ENCODE peak calls at places on chromosomes 2 and 18, in seven cellular contexts. One of them, this sample, is unnamed.

GRCh38 chr18:22683196-22683676 is 249.9 kb upstream of the RBBP8 start:
- DNase-seq in psoas muscle: no peak
- DNase-seq in stimulated activated effector memory CD8-positive, alpha-beta T cell treated with anti-CD3 and anti-CD28 coated beads, Interleukin-12 subunit alpha, Interleukin-12 subunit beta, amount 100 ng/mL, for 72 hours: no peak
- DNase-seq in ELR: peak; percentile 30
- DNase-seq in AG20443: peak; percentile 52
- DNase-seq in CD4-positive, alpha-beta memory T cell: no peak
- DNase-seq in kidney: peak; percentile 86
- DNase-seq in this sample: no peak

GRCh38 chr2:158533009-158533408 is 76.3 kb downstream of the PKP4 start:
- DNase-seq in psoas muscle: no peak
- DNase-seq in stimulated activated effector memory CD8-positive, alpha-beta T cell treated with anti-CD3 and anti-CD28 coated beads, Interleukin-12 subunit alpha, Interleukin-12 subunit beta, amount 100 ng/mL, for 72 hours: no peak
- DNase-seq in ELR: no peak
- DNase-seq in AG20443: no peak
- DNase-seq in CD4-positive, alpha-beta memory T cell: no peak
- DNase-seq in kidney: no peak
- DNase-seq in this sample: no peak

GRCh38 chr2:175880-176800 is 87.7 kb downstream of the SH3YL1 start:
- DNase-seq in psoas muscle: no peak
- DNase-seq in stimulated activated effector memory CD8-positive, alpha-beta T cell treated with anti-CD3 and anti-CD28 coated beads, Interleukin-12 subunit alpha, Interleukin-12 subunit beta, amount 100 ng/mL, for 72 hours: no peak
- DNase-seq in ELR: peak; percentile 6
- DNase-seq in AG20443: peak; percentile 55
- DNase-seq in CD4-positive, alpha-beta memory T cell: peak; percentile 65
- DNase-seq in kidney: no peak
- DNase-seq in this sample: no peak

GRCh38 chr2:127106457-127106997 is 427 bp downstream of the BIN1 start:
- DNase-seq in psoas muscle: no peak
- DNase-seq in stimulated activated effector memory CD8-positive, alpha-beta T cell treated with anti-CD3 and anti-CD28 coated beads, Interleukin-12 subunit alpha, Interleukin-12 subunit beta, amount 100 ng/mL, for 72 hours: peak; percentile 65
- DNase-seq in ELR: peak; percentile 44
- DNase-seq in AG20443: peak; percentile 50
- DNase-seq in CD4-positive, alpha-beta memory T cell: peak; percentile 10
- DNase-seq in kidney: peak; percentile 86
- DNase-seq in this sample: no peak

GRCh38 chr2:32772623-32773221 is 144.9 kb downstream of the TTC27 start:
- DNase-seq in psoas muscle: no peak
- DNase-seq in stimulated activated effector memory CD8-positive, alpha-beta T cell treated with anti-CD3 and anti-CD28 coated beads, Interleukin-12 subunit alpha, Interleukin-12 subunit beta, amount 100 ng/mL, for 72 hours: no peak
- DNase-seq in ELR: peak; percentile 65
- DNase-seq in AG20443: peak; percentile 80
- DNase-seq in CD4-positive, alpha-beta memory T cell: no peak
- DNase-seq in kidney: no peak
- DNase-seq in this sample: no peak

GRCh38 chr2:212032536-212033219 is 505.9 kb downstream of the ERBB4 start:
- DNase-seq in psoas muscle: no peak
- DNase-seq in stimulated activated effector memory CD8-positive, alpha-beta T cell treated with anti-CD3 and anti-CD28 coated beads, Interleukin-12 subunit alpha, Interleukin-12 subunit beta, amount 100 ng/mL, for 72 hours: no peak
- DNase-seq in ELR: peak; percentile 67
- DNase-seq in AG20443: peak; percentile 9
- DNase-seq in CD4-positive, alpha-beta memory T cell: no peak
- DNase-seq in kidney: no peak
- DNase-seq in this sample: no peak

GRCh38 chr2:149170156-149170555 is 131.7 kb downstream of the LYPD6B start:
- DNase-seq in psoas muscle: no peak
- DNase-seq in stimulated activated effector memory CD8-positive, alpha-beta T cell treated with anti-CD3 and anti-CD28 coated beads, Interleukin-12 subunit alpha, Interleukin-12 subunit beta, amount 100 ng/mL, for 72 hours: no peak
- DNase-seq in ELR: no peak
- DNase-seq in AG20443: no peak
- DNase-seq in CD4-positive, alpha-beta memory T cell: no peak
- DNase-seq in kidney: no peak
- DNase-seq in this sample: no peak

GRCh38 chr2:233375490-233376314 is 21.4 kb downstream of the DGKD start:
- DNase-seq in psoas muscle: no peak
- DNase-seq in stimulated activated effector memory CD8-positive, alpha-beta T cell treated with anti-CD3 and anti-CD28 coated beads, Interleukin-12 subunit alpha, Interleukin-12 subunit beta, amount 100 ng/mL, for 72 hours: no peak
- DNase-seq in ELR: no peak
- DNase-seq in AG20443: no peak
- DNase-seq in CD4-positive, alpha-beta memory T cell: no peak
- DNase-seq in kidney: no peak
- DNase-seq in this sample: no peak

GRCh38 chr2:180970052-180970451 is 10.4 kb upstream of the UBE2E3 start:
- DNase-seq in psoas muscle: no peak
- DNase-seq in stimulated activated effector memory CD8-positive, alpha-beta T cell treated with anti-CD3 and anti-CD28 coated beads, Interleukin-12 subunit alpha, Interleukin-12 subunit beta, amount 100 ng/mL, for 72 hours: no peak
- DNase-seq in ELR: no peak
- DNase-seq in AG20443: no peak
- DNase-seq in CD4-positive, alpha-beta memory T cell: no peak
- DNase-seq in kidney: no peak
- DNase-seq in this sample: no peak

GRCh38 chr18:21896732-21897336 is 156.2 kb downstream of the MIB1 start:
- DNase-seq in psoas muscle: no peak
- DNase-seq in stimulated activated effector memory CD8-positive, alpha-beta T cell treated with anti-CD3 and anti-CD28 coated beads, Interleukin-12 subunit alpha, Interleukin-12 subunit beta, amount 100 ng/mL, for 72 hours: no peak
- DNase-seq in ELR: no peak
- DNase-seq in AG20443: peak; percentile 41
- DNase-seq in CD4-positive, alpha-beta memory T cell: no peak
- DNase-seq in kidney: no peak
- DNase-seq in this sample: no peak

GRCh38 chr18:9237982-9238381 is 96.6 kb upstream of the TWSG1 start:
- DNase-seq in psoas muscle: no peak
- DNase-seq in stimulated activated effector memory CD8-positive, alpha-beta T cell treated with anti-CD3 and anti-CD28 coated beads, Interleukin-12 subunit alpha, Interleukin-12 subunit beta, amount 100 ng/mL, for 72 hours: no peak
- DNase-seq in ELR: no peak
- DNase-seq in AG20443: no peak
- DNase-seq in CD4-positive, alpha-beta memory T cell: no peak
- DNase-seq in kidney: no peak
- DNase-seq in this sample: no peak

GRCh38 chr2:47905454-47906260 is 641 bp downstream of the FBXO11 start:
- DNase-seq in psoas muscle: peak; percentile 82
- DNase-seq in stimulated activated effector memory CD8-positive, alpha-beta T cell treated with anti-CD3 and anti-CD28 coated beads, Interleukin-12 subunit alpha, Interleukin-12 subunit beta, amount 100 ng/mL, for 72 hours: peak; percentile 84
- DNase-seq in ELR: peak; percentile 63
- DNase-seq in AG20443: peak; percentile 51
- DNase-seq in CD4-positive, alpha-beta memory T cell: peak; percentile 68
- DNase-seq in kidney: peak; percentile 90
- DNase-seq in this sample: peak; percentile 53

GRCh38 chr2:237677951-237678481 is 50.6 kb downstream of the LRRFIP1 start:
- DNase-seq in psoas muscle: no peak
- DNase-seq in stimulated activated effector memory CD8-positive, alpha-beta T cell treated with anti-CD3 and anti-CD28 coated beads, Interleukin-12 subunit alpha, Interleukin-12 subunit beta, amount 100 ng/mL, for 72 hours: no peak
- DNase-seq in ELR: no peak
- DNase-seq in AG20443: peak; percentile 71
- DNase-seq in CD4-positive, alpha-beta memory T cell: no peak
- DNase-seq in kidney: no peak
- DNase-seq in this sample: no peak

GRCh38 chr2:48452108-48452507 is 77.8 kb upstream of the STON1 start:
- DNase-seq in psoas muscle: no peak
- DNase-seq in stimulated activated effector memory CD8-positive, alpha-beta T cell treated with anti-CD3 and anti-CD28 coated beads, Interleukin-12 subunit alpha, Interleukin-12 subunit beta, amount 100 ng/mL, for 72 hours: no peak
- DNase-seq in ELR: no peak
- DNase-seq in AG20443: no peak
- DNase-seq in CD4-positive, alpha-beta memory T cell: no peak
- DNase-seq in kidney: no peak
- DNase-seq in this sample: no peak

GRCh38 chr2:172643142-172643541 is 87.3 kb downstream of the PDK1 start:
- DNase-seq in psoas muscle: no peak
- DNase-seq in stimulated activated effector memory CD8-positive, alpha-beta T cell treated with anti-CD3 and anti-CD28 coated beads, Interleukin-12 subunit alpha, Interleukin-12 subunit beta, amount 100 ng/mL, for 72 hours: no peak
- DNase-seq in ELR: peak; percentile 93
- DNase-seq in AG20443: peak; percentile 27
- DNase-seq in CD4-positive, alpha-beta memory T cell: no peak
- DNase-seq in kidney: no peak
- DNase-seq in this sample: no peak

GRCh38 chr2:148994341-148994740 is 44.2 kb upstream of the LYPD6B start:
- DNase-seq in psoas muscle: no peak
- DNase-seq in stimulated activated effector memory CD8-positive, alpha-beta T cell treated with anti-CD3 and anti-CD28 coated beads, Interleukin-12 subunit alpha, Interleukin-12 subunit beta, amount 100 ng/mL, for 72 hours: no peak
- DNase-seq in ELR: no peak
- DNase-seq in AG20443: no peak
- DNase-seq in CD4-positive, alpha-beta memory T cell: no peak
- DNase-seq in kidney: no peak
- DNase-seq in this sample: no peak

GRCh38 chr2:175167076-175167791 is 769 bp downstream of the ATF2 start:
- DNase-seq in psoas muscle: peak; percentile 63
- DNase-seq in stimulated activated effector memory CD8-positive, alpha-beta T cell treated with anti-CD3 and anti-CD28 coated beads, Interleukin-12 subunit alpha, Interleukin-12 subunit beta, amount 100 ng/mL, for 72 hours: no peak
- DNase-seq in ELR: peak; percentile 64
- DNase-seq in AG20443: peak; percentile 64
- DNase-seq in CD4-positive, alpha-beta memory T cell: no peak
- DNase-seq in kidney: peak; percentile 67
- DNase-seq in this sample: peak; percentile 19

GRCh38 chr2:26316845-26317244 is 29.1 kb upstream of the SELENOI start:
- DNase-seq in psoas muscle: no peak
- DNase-seq in stimulated activated effector memory CD8-positive, alpha-beta T cell treated with anti-CD3 and anti-CD28 coated beads, Interleukin-12 subunit alpha, Interleukin-12 subunit beta, amount 100 ng/mL, for 72 hours: no peak
- DNase-seq in ELR: no peak
- DNase-seq in AG20443: no peak
- DNase-seq in CD4-positive, alpha-beta memory T cell: no peak
- DNase-seq in kidney: no peak
- DNase-seq in this sample: no peak

GRCh38 chr2:234436482-234436837 is 60.4 kb downstream of the ARL4C start:
- DNase-seq in psoas muscle: no peak
- DNase-seq in stimulated activated effector memory CD8-positive, alpha-beta T cell treated with anti-CD3 and anti-CD28 coated beads, Interleukin-12 subunit alpha, Interleukin-12 subunit beta, amount 100 ng/mL, for 72 hours: no peak
- DNase-seq in ELR: no peak
- DNase-seq in AG20443: no peak
- DNase-seq in CD4-positive, alpha-beta memory T cell: no peak
- DNase-seq in kidney: no peak
- DNase-seq in this sample: no peak

GRCh38 chr18:12278153-12278764 is 24.1 kb downstream of the CIDEA start:
- DNase-seq in psoas muscle: no peak
- DNase-seq in stimulated activated effector memory CD8-positive, alpha-beta T cell treated with anti-CD3 and anti-CD28 coated beads, Interleukin-12 subunit alpha, Interleukin-12 subunit beta, amount 100 ng/mL, for 72 hours: no peak
- DNase-seq in ELR: peak; percentile 45
- DNase-seq in AG20443: no peak
- DNase-seq in CD4-positive, alpha-beta memory T cell: no peak
- DNase-seq in kidney: no peak
- DNase-seq in this sample: no peak

GRCh38 chr2:69642709-69643601 is 584 bp downstream of the AAK1 start:
- DNase-seq in psoas muscle: peak; percentile 78
- DNase-seq in stimulated activated effector memory CD8-positive, alpha-beta T cell treated with anti-CD3 and anti-CD28 coated beads, Interleukin-12 subunit alpha, Interleukin-12 subunit beta, amount 100 ng/mL, for 72 hours: peak; percentile 85
- DNase-seq in ELR: peak; percentile 92
- DNase-seq in AG20443: peak; percentile 60
- DNase-seq in CD4-positive, alpha-beta memory T cell: peak; percentile 50
- DNase-seq in kidney: peak; percentile 86
- DNase-seq in this sample: peak; percentile 33

GRCh38 chr2:29113891-29114321 is 1.3 kb upstream of the CLIP4 start:
- DNase-seq in psoas muscle: peak; percentile 66
- DNase-seq in stimulated activated effector memory CD8-positive, alpha-beta T cell treated with anti-CD3 and anti-CD28 coated beads, Interleukin-12 subunit alpha, Interleukin-12 subunit beta, amount 100 ng/mL, for 72 hours: peak; percentile 47
- DNase-seq in ELR: peak; percentile 92
- DNase-seq in AG20443: peak; percentile 81
- DNase-seq in CD4-positive, alpha-beta memory T cell: no peak
- DNase-seq in kidney: no peak
- DNase-seq in this sample: no peak

GRCh38 chr2:25697559-25698341 is 24.4 kb upstream of the DTNB start:
- DNase-seq in psoas muscle: no peak
- DNase-seq in stimulated activated effector memory CD8-positive, alpha-beta T cell treated with anti-CD3 and anti-CD28 coated beads, Interleukin-12 subunit alpha, Interleukin-12 subunit beta, amount 100 ng/mL, for 72 hours: no peak
- DNase-seq in ELR: no peak
- DNase-seq in AG20443: no peak
- DNase-seq in CD4-positive, alpha-beta memory T cell: no peak
- DNase-seq in kidney: no peak
- DNase-seq in this sample: no peak

GRCh38 chr2:206260427-206261012 is 13.9 kb upstream of the ZDBF2 start:
- DNase-seq in psoas muscle: no peak
- DNase-seq in stimulated activated effector memory CD8-positive, alpha-beta T cell treated with anti-CD3 and anti-CD28 coated beads, Interleukin-12 subunit alpha, Interleukin-12 subunit beta, amount 100 ng/mL, for 72 hours: no peak
- DNase-seq in ELR: peak; percentile 67
- DNase-seq in AG20443: peak; percentile 72
- DNase-seq in CD4-positive, alpha-beta memory T cell: peak; percentile 8
- DNase-seq in kidney: no peak
- DNase-seq in this sample: no peak

GRCh38 chr2:211737282-211737681 is 801.3 kb downstream of the ERBB4 start:
- DNase-seq in psoas muscle: no peak
- DNase-seq in stimulated activated effector memory CD8-positive, alpha-beta T cell treated with anti-CD3 and anti-CD28 coated beads, Interleukin-12 subunit alpha, Interleukin-12 subunit beta, amount 100 ng/mL, for 72 hours: no peak
- DNase-seq in ELR: peak; percentile 77
- DNase-seq in AG20443: no peak
- DNase-seq in CD4-positive, alpha-beta memory T cell: no peak
- DNase-seq in kidney: no peak
- DNase-seq in this sample: no peak

GRCh38 chr18:57839942-57840381 is 36.8 kb upstream of the ATP8B1 start:
- DNase-seq in psoas muscle: no peak
- DNase-seq in stimulated activated effector memory CD8-positive, alpha-beta T cell treated with anti-CD3 and anti-CD28 coated beads, Interleukin-12 subunit alpha, Interleukin-12 subunit beta, amount 100 ng/mL, for 72 hours: no peak
- DNase-seq in ELR: peak; percentile 98
- DNase-seq in AG20443: peak; percentile 37
- DNase-seq in CD4-positive, alpha-beta memory T cell: no peak
- DNase-seq in kidney: no peak
- DNase-seq in this sample: no peak

GRCh38 chr2:135701442-135701841 is 40.2 kb upstream of the UBXN4 start:
- DNase-seq in psoas muscle: no peak
- DNase-seq in stimulated activated effector memory CD8-positive, alpha-beta T cell treated with anti-CD3 and anti-CD28 coated beads, Interleukin-12 subunit alpha, Interleukin-12 subunit beta, amount 100 ng/mL, for 72 hours: no peak
- DNase-seq in ELR: peak; percentile 68
- DNase-seq in AG20443: peak; percentile 29
- DNase-seq in CD4-positive, alpha-beta memory T cell: no peak
- DNase-seq in kidney: no peak
- DNase-seq in this sample: no peak

GRCh38 chr2:132585982-132586608 is 83.9 kb downstream of the LYPD1 start:
- DNase-seq in psoas muscle: no peak
- DNase-seq in stimulated activated effector memory CD8-positive, alpha-beta T cell treated with anti-CD3 and anti-CD28 coated beads, Interleukin-12 subunit alpha, Interleukin-12 subunit beta, amount 100 ng/mL, for 72 hours: no peak
- DNase-seq in ELR: no peak
- DNase-seq in AG20443: no peak
- DNase-seq in CD4-positive, alpha-beta memory T cell: no peak
- DNase-seq in kidney: no peak
- DNase-seq in this sample: no peak

GRCh38 chr2:11155326-11156059 is at the start of gene SLC66A3:
- DNase-seq in psoas muscle: no peak
- DNase-seq in stimulated activated effector memory CD8-positive, alpha-beta T cell treated with anti-CD3 and anti-CD28 coated beads, Interleukin-12 subunit alpha, Interleukin-12 subunit beta, amount 100 ng/mL, for 72 hours: peak; percentile 91
- DNase-seq in ELR: peak; percentile 78
- DNase-seq in AG20443: no peak
- DNase-seq in CD4-positive, alpha-beta memory T cell: peak; percentile 86
- DNase-seq in kidney: no peak
- DNase-seq in this sample: no peak